ENCODE peak calls at places on chromosomes 2 and 18, in six cellular contexts. One of them, this sample, is unnamed.

GRCh38 chr2:188596054-188596453 is 304.4 kb downstream of the GULP1 start:
- DNase-seq in renal cortical epithelial cell: no peak
- DNase-seq in NCI-H2081: no peak
- DNase-seq in stimulated activated CD4-positive, alpha-beta T cell treated with anti-CD3 and anti-CD28 coated beads, Interleukin-1b, Interleukin-23, amount 100 ng/mL, for 24 hours: no peak
- DNase-seq in endothelial cell: no peak
- DNase-seq in substantia nigra: no peak
- DNase-seq in this sample: no peak

GRCh38 chr2:29123584-29124349 is 8.6 kb downstream of the CLIP4 start:
- DNase-seq in stimulated activated CD4-positive, alpha-beta T cell treated with anti-CD3 and anti-CD28 coated beads, Interleukin-1b, Interleukin-23, amount 100 ng/mL, for 24 hours: no peak
- DNase-seq in endothelial cell: no peak
- DNase-seq in substantia nigra: no peak
- DNase-seq in NCI-H2081: no peak
- DNase-seq in renal cortical epithelial cell: peak
- DNase-seq in this sample: no peak

GRCh38 chr2:111662039-111662740 is 221.8 kb downstream of the ANAPC1 start:
- DNase-seq in endothelial cell: no peak
- DNase-seq in stimulated activated CD4-positive, alpha-beta T cell treated with anti-CD3 and anti-CD28 coated beads, Interleukin-1b, Interleukin-23, amount 100 ng/mL, for 24 hours: no peak
- DNase-seq in renal cortical epithelial cell: no peak
- DNase-seq in substantia nigra: no peak
- DNase-seq in NCI-H2081: no peak
- DNase-seq in this sample: no peak

GRCh38 chr2:146821836-146822316 is 1023.0 kb upstream of the ACVR2A start:
- DNase-seq in NCI-H2081: no peak
- DNase-seq in renal cortical epithelial cell: peak
- DNase-seq in substantia nigra: no peak
- DNase-seq in stimulated activated CD4-positive, alpha-beta T cell treated with anti-CD3 and anti-CD28 coated beads, Interleukin-1b, Interleukin-23, amount 100 ng/mL, for 24 hours: no peak
- DNase-seq in endothelial cell: no peak
- DNase-seq in this sample: no peak

GRCh38 chr2:73291093-73291460 is 2.3 kb downstream of the EGR4 start:
- DNase-seq in substantia nigra: no peak
- DNase-seq in stimulated activated CD4-positive, alpha-beta T cell treated with anti-CD3 and anti-CD28 coated beads, Interleukin-1b, Interleukin-23, amount 100 ng/mL, for 24 hours: peak
- DNase-seq in NCI-H2081: no peak
- DNase-seq in endothelial cell: peak
- DNase-seq in renal cortical epithelial cell: peak
- DNase-seq in this sample: peak

GRCh38 chr18:45843019-45843418 is 17.5 kb downstream of the SIGLEC15 start:
- DNase-seq in stimulated activated CD4-positive, alpha-beta T cell treated with anti-CD3 and anti-CD28 coated beads, Interleukin-1b, Interleukin-23, amount 100 ng/mL, for 24 hours: no peak
- DNase-seq in endothelial cell: no peak
- DNase-seq in renal cortical epithelial cell: no peak
- DNase-seq in NCI-H2081: no peak
- DNase-seq in substantia nigra: no peak
- DNase-seq in this sample: no peak

GRCh38 chr18:8889479-8889878 is 184.1 kb downstream of the MTCL1 start:
- DNase-seq in endothelial cell: no peak
- DNase-seq in NCI-H2081: no peak
- DNase-seq in stimulated activated CD4-positive, alpha-beta T cell treated with anti-CD3 and anti-CD28 coated beads, Interleukin-1b, Interleukin-23, amount 100 ng/mL, for 24 hours: no peak
- DNase-seq in substantia nigra: no peak
- DNase-seq in renal cortical epithelial cell: peak
- DNase-seq in this sample: no peak

GRCh38 chr2:181457741-181458425 is 697 bp downstream of the ITGA4 start:
- DNase-seq in stimulated activated CD4-positive, alpha-beta T cell treated with anti-CD3 and anti-CD28 coated beads, Interleukin-1b, Interleukin-23, amount 100 ng/mL, for 24 hours: peak
- DNase-seq in endothelial cell: peak
- DNase-seq in renal cortical epithelial cell: no peak
- DNase-seq in NCI-H2081: no peak
- DNase-seq in substantia nigra: no peak
- DNase-seq in this sample: peak